ENCODE peak calls at places on chromosomes 12 and 14, in five cellular contexts. K, M, W, F and G are unnamed samples.

GRCh38 chr12:71045781-71046180 is 112.0 kb downstream of the TSPAN8 start:
- DNase-seq in K (no peak), W (no peak), F (no peak), M (no peak), G (no peak)

GRCh38 chr12:63068857-63069442 is 82.1 kb downstream of the AVPR1A start:
- DNase-seq in K (no peak), F (no peak), W (no peak), M (no peak), G (no peak)

GRCh38 chr14:58078068-58078467 is 73.9 kb downstream of the ARMH4 start:
- DNase-seq in K (no peak), M (no peak), F (no peak), W (no peak), G (no peak)

GRCh38 chr12:115440438-115440837 is 756.5 kb upstream of the TBX3 start:
- DNase-seq in W (no peak), F (no peak), K (no peak), M (no peak), G (no peak)

GRCh38 chr14:22580604-22581003 is 8.4 kb downstream of the DAD1 start:
- DNase-seq in M (no peak), F (no peak), K (no peak), W (no peak), G (no peak)

GRCh38 chr12:57171668-57172067 is 24.2 kb upstream of the LRP1-AS start:
- DNase-seq in K (no peak), M (no peak), F (no peak), W (no peak), G (no peak)

GRCh38 chr14:60736494-60736893 is 1.9 kb downstream of the MNAT1 start:
- DNase-seq in M (no peak), W (no peak), F (no peak), K (no peak), G (no peak)

GRCh38 chr12:41225179-41225578 is 37.1 kb downstream of the PDZRN4 start:
- DNase-seq in M (no peak), F (no peak), K (no peak), W (no peak), G (no peak)

GRCh38 chr14:106694638-106695393 is 1168.4 kb downstream of the TMEM121 start:
- DNase-seq in M (no peak), K (peak; percentile 68), F (peak; percentile 39), W (no peak), G (no peak)

GRCh38 chr14:29016050-29016900 is 249.7 kb downstream of the FOXG1 start:
- DNase-seq in W (peak; percentile 73), M (no peak), F (no peak), K (no peak), G (no peak)